ENCODE peak calls at places on chromosomes 11 and 22, in ten cellular contexts. R is AG04450, X is mucosa of descending colon, S is fibroblast of the aortic adventitia, U is Caco-2, F is choroid plexus epithelial cell, G is dorsolateral prefrontal cortex, E is AG04449, O is SJSA1, D is lung. Y is an unnamed sample.
A peak's percentile ranks its signal among the peaks of the same experiment; 100 is the strongest.

GRCh38 chr11:61700221-61700620 is 20.0 kb downstream of the DAGLA start:
- DNase-seq in E (no peak), D (peak; percentile 72), U (no peak), O (no peak), F (peak; percentile 76), X (peak; percentile 91), G (no peak), S (peak; percentile 63), R (no peak), Y (no peak)

GRCh38 chr11:96357794-96358193 is 14.8 kb upstream of the MAML2 start:
- DNase-seq in S (no peak), O (no peak), X (no peak), F (no peak), U (no peak), G (no peak), R (no peak), D (no peak), E (no peak), Y (no peak)

GRCh38 chr22:42297778-42298177 is 27.3 kb upstream of the TCF20 start:
- DNase-seq in G (no peak), R (no peak), S (no peak), D (no peak), X (no peak), O (no peak), E (no peak), U (no peak), F (peak; percentile 8), Y (no peak)

GRCh38 chr11:60634151-60634550 is 65.3 kb upstream of the MS4A8 start:
- DNase-seq in X (no peak), D (no peak), E (no peak), G (no peak), O (no peak), R (no peak), U (peak; percentile 12), S (no peak), F (peak; percentile 1), Y (no peak)

GRCh38 chr22:29784451-29785361 is 17.5 kb downstream of the UQCR10 start:
- DNase-seq in D (no peak), R (no peak), G (peak; percentile 52), E (no peak), O (no peak), U (no peak), F (peak; percentile 28), X (no peak), S (peak; percentile 76), Y (no peak)

GRCh38 chr22:19759994-19760651 is 455 bp upstream of the TBX1 start:
- DNase-seq in R (no peak), D (no peak), X (no peak), O (no peak), G (no peak), F (no peak), U (no peak), S (no peak), E (no peak), Y (no peak)

GRCh38 chr11:75795276-75796090 is 19.5 kb upstream of the UVRAG start:
- DNase-seq in D (no peak), F (no peak), O (no peak), U (peak; percentile 49), E (no peak), X (no peak), S (no peak), R (no peak), G (no peak), Y (no peak)

GRCh38 chr11:3873712-3874349 is 18.4 kb downstream of the STIM1 start:
- DNase-seq in U (no peak), O (no peak), D (no peak), G (no peak), R (no peak), S (no peak), X (no peak), F (no peak), E (no peak), Y (no peak)

GRCh38 chr11:130831506-130832385 is 84.5 kb downstream of the SNX19 start:
- DNase-seq in R (no peak), S (peak; percentile 52), O (no peak), D (no peak), G (no peak), U (no peak), X (no peak), F (no peak), E (no peak), Y (no peak)

GRCh38 chr11:60334005-60334620 is 7.1 kb downstream of the MS4A6E start:
- DNase-seq in R (no peak), G (peak; percentile 41), S (peak; percentile 21), D (peak; percentile 66), X (no peak), F (peak; percentile 57), U (peak; percentile 82), O (peak; percentile 77), E (no peak), Y (no peak)

GRCh38 chr11:64531422-64531821 is 59.6 kb upstream of the SLC22A12 start:
- DNase-seq in U (no peak), E (no peak), D (no peak), X (no peak), R (no peak), F (no peak), G (no peak), S (no peak), O (no peak), Y (no peak)

GRCh38 chr11:110522456-110522855 is 92.7 kb downstream of the FDX1 start:
- DNase-seq in E (no peak), G (no peak), X (no peak), U (no peak), R (no peak), O (no peak), F (peak; percentile 15), D (no peak), S (no peak), Y (no peak)

GRCh38 chr11:74806267-74806666 is 57.6 kb downstream of the RNF169 start:
- DNase-seq in U (no peak), X (no peak), S (no peak), E (no peak), R (no peak), F (no peak), O (no peak), D (no peak), G (no peak), Y (no peak)

GRCh38 chr11:282630-283360 is 4.6 kb downstream of the NLRP6 start:
- DNase-seq in O (no peak), R (no peak), F (no peak), S (no peak), U (no peak), D (no peak), E (no peak), X (no peak), G (no peak), Y (no peak)

GRCh38 chr11:99069831-99070444 is 49.2 kb downstream of the CNTN5 start:
- DNase-seq in X (no peak), S (no peak), F (peak; percentile 57), E (no peak), O (no peak), D (no peak), U (no peak), G (no peak), R (no peak), Y (no peak)

GRCh38 chr22:44309137-44309536 is 3.6 kb downstream of the SHISAL1 start:
- DNase-seq in U (no peak), O (peak; percentile 91), R (peak; percentile 83), E (peak; percentile 79), X (peak; percentile 68), S (peak; percentile 97), G (no peak), D (peak; percentile 42), F (peak; percentile 83), Y (peak; percentile 91)

GRCh38 chr22:30806391-30806861 is 111.8 kb downstream of the OSBP2 start:
- DNase-seq in O (peak; percentile 52), X (no peak), R (no peak), E (no peak), D (no peak), U (no peak), G (no peak), S (peak; percentile 43), F (peak; percentile 52), Y (no peak)

GRCh38 chr11:16902979-16903378 is 111.2 kb downstream of the PLEKHA7 start:
- DNase-seq in U (no peak), S (no peak), D (no peak), O (no peak), X (no peak), G (no peak), E (no peak), F (no peak), R (no peak), Y (no peak)

GRCh38 chr22:46068908-46069481 is 81.3 kb upstream of the PPARA start:
- DNase-seq in E (peak; percentile 76), S (peak; percentile 71), F (peak; percentile 55), U (no peak), X (peak; percentile 51), O (peak; percentile 92), D (no peak), R (no peak), G (no peak), Y (peak; percentile 96)
- H3K4me3 ChIP-seq in E (peak overlapping the region; percentile 68), S (peak overlapping the region; percentile 76), F (peak overlapping the region; percentile 95), U (no peak overlapping the region), X (no peak overlapping the region), O (peak overlapping the region; percentile 88), D (peak overlapping the region; percentile 18), R (peak overlapping the region; percentile 69), G (peak overlapping the region; percentile 84), Y (peak overlapping the region; percentile 72)

DNA sequence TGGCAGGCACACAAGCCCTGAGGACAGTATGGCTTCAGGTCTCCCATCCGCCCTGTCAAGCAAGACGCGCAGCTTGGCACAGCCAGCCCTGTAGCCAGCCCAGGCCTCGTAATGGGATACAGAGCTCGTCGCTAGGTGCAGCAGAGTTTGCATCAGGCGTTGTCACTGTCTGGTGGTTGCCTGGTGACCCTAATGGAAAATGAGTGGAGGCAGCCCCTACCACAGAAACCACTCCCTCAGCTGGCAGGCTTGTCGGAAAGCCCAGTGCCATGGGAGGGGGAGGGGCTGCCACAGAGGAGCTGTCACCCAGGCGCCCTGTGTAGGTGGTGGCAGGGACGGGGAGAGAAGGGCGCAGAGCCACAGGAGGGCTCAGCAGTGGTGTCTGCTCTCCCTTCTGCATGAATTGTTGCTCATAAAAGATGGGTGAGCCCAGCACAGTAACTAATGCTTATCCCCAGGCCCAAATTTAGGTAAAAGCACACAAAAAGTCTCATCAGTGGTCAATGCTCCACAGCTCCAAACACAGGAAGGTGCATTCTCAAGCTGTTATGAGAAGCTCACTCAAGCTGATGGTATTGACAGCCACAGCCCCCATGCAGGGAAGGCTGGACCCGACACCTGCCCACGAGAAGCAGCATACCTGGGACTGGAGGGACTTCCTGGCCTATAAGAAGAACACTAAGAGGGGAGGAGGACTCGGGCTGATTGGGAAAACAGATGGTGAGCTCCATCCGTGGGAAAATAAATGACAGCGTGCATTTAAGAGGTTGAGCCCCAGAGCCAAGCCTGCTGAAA is 164.6 kb downstream of the ETS1 start:
- DNase-seq in G (no peak), S (no peak), O (no peak), D (no peak), X (peak; percentile 69), U (no peak), E (no peak), F (no peak), R (no peak), Y (no peak)
- H3K4me3 ChIP-seq in G (no peak overlapping the region), S (no peak overlapping the region), O (no peak overlapping the region), D (no peak overlapping the region), X (no peak overlapping the region), U (no peak overlapping the region), E (no peak overlapping the region), F (no peak overlapping the region), R (no peak overlapping the region), Y (no peak overlapping the region)

GRCh38 chr11:66047541-66048365 is 1.2 kb downstream of the GAL3ST3 start:
- DNase-seq in O (no peak), F (peak; percentile 24), G (peak; percentile 27), D (no peak), E (no peak), R (no peak), U (no peak), X (no peak), S (no peak), Y (no peak)
- H3K4me3 ChIP-seq in O (no peak overlapping the region), F (no peak overlapping the region), G (peak overlapping the region; percentile 39), D (no peak overlapping the region), E (no peak overlapping the region), R (no peak overlapping the region), U (no peak overlapping the region), X (no peak overlapping the region), S (no peak overlapping the region), Y (no peak overlapping the region)

GRCh38 chr11:125465701-125466100 is 30.4 kb downstream of the FEZ1 start:
- DNase-seq in E (no peak), D (no peak), R (no peak), X (no peak), F (no peak), S (no peak), G (no peak), O (no peak), U (no peak), Y (no peak)
- H3K4me3 ChIP-seq in E (no peak overlapping the region), D (no peak overlapping the region), R (no peak overlapping the region), X (no peak overlapping the region), F (no peak overlapping the region), S (no peak overlapping the region), G (no peak overlapping the region), O (no peak overlapping the region), U (no peak overlapping the region), Y (no peak overlapping the region)